ENCODE peak calls at places on chromosome 20, in five cellular contexts. C is brain microvascular endothelial cell, S is lower lobe of right lung, O is fibroblast of villous mesenchyme, X is mucosa of descending colon. Z is an unnamed sample.
A peak's percentile ranks its signal among the peaks of the same experiment; 100 is the strongest.

GRCh38 chr20:11271319-11271718 is 597.5 kb upstream of the JAG1 start:
- DNase-seq in O (no peak), X (no peak), S (no peak), C (no peak), Z (no peak)

GRCh38 chr20:5448449-5449118 is 131.8 kb upstream of the PROKR2 start:
- DNase-seq in C (peak; percentile 52), O (peak; percentile 34), X (no peak), S (no peak), Z (peak; percentile 56)

GRCh38 chr20:3106658-3107463 is 22.3 kb upstream of the AVP start:
- DNase-seq in C (no peak), S (no peak), O (no peak), X (no peak), Z (no peak)

GRCh38 chr20:57470212-57470522 is 54.8 kb downstream of the CTCFL start:
- DNase-seq in X (no peak), C (no peak), O (no peak), S (no peak), Z (no peak)

GRCh38 chr20:6333110-6333509 is 210.3 kb upstream of the FERMT1 start:
- DNase-seq in O (no peak), S (no peak), X (no peak), C (no peak), Z (no peak)

GRCh38 chr20:11585752-11586352 is 331.8 kb upstream of the BTBD3 start:
- DNase-seq in O (peak; percentile 10), C (peak; percentile 7), X (no peak), S (no peak), Z (peak; percentile 19)

GRCh38 chr20:3111995-3112394 is 27.5 kb upstream of the AVP start:
- DNase-seq in O (no peak), S (no peak), C (no peak), X (no peak), Z (no peak)

GRCh38 chr20:14445310-14445709 is 107.9 kb upstream of the FLRT3 start:
- DNase-seq in S (no peak), X (no peak), O (peak; percentile 66), C (peak; percentile 7), Z (peak; percentile 21)

GRCh38 chr20:53876956-53877355 is 193.4 kb downstream of the BCAS1 start:
- DNase-seq in X (no peak), S (no peak), C (no peak), O (no peak), Z (no peak)

GRCh38 chr20:47319517-47320252 is 36.8 kb downstream of the ZMYND8 start:
- DNase-seq in S (peak; percentile 81), O (peak; percentile 76), C (peak; percentile 42), X (peak; percentile 67), Z (peak; percentile 57)

GRCh38 chr20:58219342-58219700 is 9.1 kb downstream of the ANKRD60 start:
- DNase-seq in C (peak; percentile 54), X (no peak), O (peak; percentile 90), S (no peak), Z (peak; percentile 78)

DNA sequence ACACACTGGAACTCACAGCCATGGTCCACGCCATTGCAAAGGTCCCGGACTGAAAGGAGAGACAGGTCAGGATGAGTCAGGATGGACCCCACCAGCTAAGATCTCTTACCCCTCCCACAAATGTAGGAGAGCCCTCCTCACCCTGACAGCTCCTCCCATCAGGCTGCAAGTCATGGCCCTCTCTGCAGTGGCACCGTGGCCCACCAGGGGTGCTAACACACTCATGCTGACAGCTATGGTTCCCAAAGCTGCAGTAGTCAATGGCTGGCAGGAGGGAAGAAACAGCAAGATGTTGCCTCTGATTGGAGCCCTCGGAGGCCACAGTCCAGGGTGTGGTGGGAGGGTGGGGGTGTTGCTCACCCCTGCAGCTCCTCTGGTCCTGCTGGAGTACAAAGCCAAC is 5.7 kb upstream of the RBPJL start:
- DNase-seq in X (no peak), O (no peak), S (no peak), C (peak; percentile 38), Z (peak; percentile 36)
- TF ChIP-seq CTCF in X (no peak), O (peak; percentile 56), S (peak; percentile 9), C (peak; percentile 74), Z (peak; percentile 60)

GRCh38 chr20:1429143-1429728 is 36.4 kb upstream of the FKBP1A start:
- DNase-seq in O (no peak), S (no peak), X (no peak), C (no peak), Z (no peak)
- H3K4me3 ChIP-seq in O (no peak overlapping the region), S (no peak overlapping the region), X (no peak overlapping the region), C (no peak overlapping the region), Z (no peak overlapping the region)

GRCh38 chr20:7841291-7841966 is 98.8 kb downstream of the HAO1 start:
- DNase-seq in O (peak; percentile 23), S (no peak), C (peak; percentile 44), X (no peak), Z (peak; percentile 49)

GRCh38 chr20:7836076-7836475 is 104.2 kb downstream of the HAO1 start:
- DNase-seq in X (no peak), S (no peak), C (no peak), O (no peak), Z (no peak)

GRCh38 chr20:7843613-7844012 is 96.6 kb downstream of the HAO1 start:
- DNase-seq in S (no peak), C (no peak), O (peak; percentile 80), X (no peak), Z (peak; percentile 89)

GRCh38 chr20:7841967-7842301 is 98.3 kb downstream of the HAO1 start:
- DNase-seq in C (peak; percentile 73), S (no peak), X (no peak), O (peak; percentile 76), Z (peak; percentile 97)
- TF ChIP-seq CTCF in C (no peak), S (no peak), X (no peak), O (no peak), Z (no peak)

GRCh38 chr20:15851576-15852075 is 721.6 kb downstream of the KIF16B start:
- DNase-seq in X (no peak), S (no peak), O (no peak), C (no peak), Z (no peak)
- H3K4me3 ChIP-seq in X (no peak overlapping the region), S (no peak overlapping the region), O (no peak overlapping the region), C (no peak overlapping the region), Z (no peak overlapping the region)

DNA sequence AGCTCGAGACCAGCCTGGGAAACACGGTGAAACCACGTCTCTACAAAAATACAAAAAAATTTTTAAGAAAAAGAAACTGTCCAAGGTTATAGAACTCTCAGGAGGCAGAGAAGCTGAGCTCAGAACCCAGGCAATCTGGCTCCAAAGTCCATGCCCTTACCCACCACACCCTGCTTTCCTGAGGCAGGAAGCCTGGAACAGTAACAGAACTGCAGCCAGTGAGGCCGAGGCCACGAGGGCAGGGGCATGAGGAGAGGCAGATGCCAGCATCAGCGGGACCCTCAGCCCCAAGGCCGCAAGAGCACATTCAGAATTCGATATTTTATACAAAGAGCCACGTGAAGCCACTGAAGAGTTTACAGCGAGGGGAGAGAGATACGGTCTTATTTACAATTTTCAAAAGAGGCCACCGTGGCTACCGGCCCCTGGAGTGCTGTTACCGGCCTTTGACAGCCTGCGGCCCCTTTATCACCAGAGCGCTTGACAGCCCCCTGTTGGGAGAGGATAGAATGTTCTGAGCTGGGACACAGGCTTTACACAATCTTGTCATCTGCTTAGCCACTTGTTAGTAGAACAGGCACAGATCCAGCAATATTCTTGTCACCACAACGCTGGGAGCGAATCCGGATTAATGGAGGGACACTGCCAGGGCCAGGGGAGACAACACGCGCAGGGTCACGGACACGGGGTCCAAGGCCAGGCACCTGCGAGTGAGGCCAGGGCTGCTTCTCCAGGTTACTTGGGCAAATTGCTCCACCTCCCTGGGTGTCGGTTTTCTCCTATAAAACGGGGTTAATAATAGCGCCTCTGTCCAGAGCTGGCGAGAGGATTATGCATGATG is 5.6 kb downstream of the SPATA2 start:
- DNase-seq in C (no peak), S (no peak), O (no peak), X (peak; percentile 83), Z (no peak)
- TF ChIP-seq CTCF in C (peak; percentile 57), S (peak; percentile 36), O (peak; percentile 18), X (no peak), Z (peak; percentile 15)

GRCh38 chr20:21512634-21513180 is 1.2 kb downstream of the NKX2-2 start:
- DNase-seq in O (no peak), X (no peak), S (peak; percentile 44), C (no peak), Z (no peak)

GRCh38 chr20:21513181-21513663 is 642 bp downstream of the NKX2-2 start:
- DNase-seq in C (no peak), X (no peak), S (peak; percentile 41), O (no peak), Z (no peak)

GRCh38 chr20:21511485-21511849 is 2.4 kb downstream of the NKX2-2 start:
- DNase-seq in X (no peak), C (no peak), O (no peak), S (no peak), Z (no peak)

GRCh38 chr20:21510995-21511394 is 2.9 kb downstream of the NKX2-2 start:
- DNase-seq in X (no peak), S (no peak), O (no peak), C (no peak), Z (no peak)

DNA sequence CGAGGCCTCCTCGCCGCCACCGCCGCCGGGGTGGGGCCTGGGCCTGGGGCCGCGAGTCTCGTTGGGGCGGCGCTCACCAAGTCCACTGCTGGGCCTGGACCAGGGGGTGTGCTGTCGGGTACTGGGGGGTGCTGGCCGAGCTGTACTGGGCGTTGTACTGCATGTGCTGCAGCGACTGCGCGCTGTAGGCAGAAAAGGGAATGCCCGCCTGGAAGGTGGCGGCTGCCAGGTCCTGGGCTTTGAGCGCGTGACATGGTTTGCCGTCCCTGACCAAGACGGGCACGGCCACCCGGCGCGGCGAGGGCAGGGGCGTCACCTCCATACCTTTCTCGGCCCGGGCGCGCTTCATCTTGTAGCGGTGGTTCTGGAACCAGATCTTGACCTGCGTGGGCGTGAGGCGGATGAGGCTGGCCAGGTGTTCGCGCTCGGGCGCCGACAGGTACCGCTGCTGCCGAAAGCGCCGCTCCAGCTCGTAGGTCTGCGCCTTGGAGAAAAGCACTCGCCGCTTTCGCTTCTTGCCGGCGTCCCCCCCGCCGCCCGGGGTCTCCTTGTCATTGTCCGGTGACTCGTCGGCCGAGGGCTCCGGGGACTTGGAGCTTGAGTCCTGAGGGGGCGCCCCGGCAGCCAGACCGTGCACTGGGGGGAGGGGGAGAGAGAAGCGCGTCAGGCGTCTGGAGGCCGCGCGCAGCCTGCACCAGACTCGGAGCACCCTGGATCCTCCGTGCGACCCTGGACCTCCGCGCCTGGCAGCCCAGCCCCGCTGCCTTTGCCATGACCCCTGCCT is 1.8 kb downstream of the NKX2-2 start:
- DNase-seq in C (no peak), S (peak; percentile 45), X (no peak), O (no peak), Z (no peak)
- H3K4me3 ChIP-seq in C (no peak overlapping the region), S (peak overlapping the region; percentile 39), X (no peak overlapping the region), O (no peak overlapping the region), Z (peak overlapping the region; percentile 10)

DNA sequence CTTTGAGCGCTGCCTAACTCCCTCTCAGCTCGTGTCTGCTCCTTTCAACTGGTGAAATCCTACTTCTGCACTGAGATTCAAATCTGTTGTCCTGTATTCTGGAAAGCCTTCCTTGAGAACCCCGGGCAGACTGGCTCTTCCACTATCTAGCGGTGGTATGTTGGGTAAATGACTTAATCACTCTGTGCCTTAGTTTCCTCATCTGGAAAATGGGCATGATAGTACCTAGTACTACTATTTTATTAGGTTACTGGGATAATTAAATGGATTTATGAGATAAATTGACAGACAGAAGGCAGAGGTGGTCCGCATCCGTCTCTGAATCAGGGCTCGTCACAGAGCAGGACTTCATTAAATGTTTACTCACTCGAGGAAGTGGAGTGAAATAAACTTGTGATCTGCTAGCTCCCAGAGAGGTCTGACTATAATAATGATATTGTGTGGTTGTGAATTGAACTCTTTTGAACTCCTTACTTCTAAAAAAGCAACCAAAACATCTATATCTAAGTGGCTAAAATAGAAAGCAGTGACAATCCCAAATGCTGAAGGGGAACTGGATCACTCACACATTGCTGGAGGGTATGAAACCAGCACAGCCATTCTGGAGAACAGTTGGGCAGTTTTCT is 26.6 kb downstream of the PPP1R16B start:
- DNase-seq in C (no peak), X (no peak), S (no peak), O (no peak), Z (no peak)
- TF ChIP-seq CTCF in C (no peak), X (no peak), S (no peak), O (no peak), Z (no peak)

GRCh38 chr20:346033-346639 is 775 bp upstream of the NRSN2 start:
- DNase-seq in O (no peak), X (no peak), C (no peak), S (no peak), Z (no peak)
- H3K4me3 ChIP-seq in O (peak overlapping the region; percentile 84), X (no peak overlapping the region), C (peak overlapping the region; percentile 79), S (peak overlapping the region; percentile 86), Z (peak overlapping the region; percentile 66)

Z was measured in cardiac fibroblast.